ENCODE peak calls at places on chromosomes 5 and 9, in four cellular contexts. B is nephron progenitor cell, I is MM.1S, N is cardiac fibroblast. Z is an unnamed sample.

GRCh38 chr5:38621840-38622513 is 65.5 kb upstream of the LIFR start:
- DNase-seq in B (no peak), N (no peak), I (no peak), Z (no peak)

GRCh38 chr9:111163738-111164399 is 125.6 kb upstream of the LPAR1 start:
- DNase-seq in N (peak), I (no peak), B (no peak), Z (no peak)

GRCh38 chr9:88653926-88654325 is 118.9 kb downstream of the NXNL2 start:
- DNase-seq in B (no peak), N (peak), I (no peak), Z (no peak)

GRCh38 chr5:163631846-163632245 is 126.4 kb downstream of the MAT2B start:
- DNase-seq in N (no peak), I (no peak), B (no peak), Z (no peak)

GRCh38 chr5:136007271-136007670 is 21.5 kb upstream of the TGFBI start:
- DNase-seq in B (no peak), I (no peak), N (peak), Z (no peak)

GRCh38 chr9:16924311-16924915 is 53.9 kb upstream of the BNC2 start:
- DNase-seq in B (no peak), N (no peak), I (no peak), Z (no peak)

GRCh38 chr5:60727032-60727431 is 27.1 kb upstream of the DEPDC1B start:
- DNase-seq in B (no peak), N (no peak), I (no peak), Z (no peak)

GRCh38 chr9:106875548-106875947 is 12.6 kb downstream of the ZNF462 start:
- DNase-seq in N (peak), I (no peak), B (no peak), Z (no peak)

GRCh38 chr5:72079288-72079687 is 28.0 kb upstream of the MAP1B start:
- DNase-seq in B (peak), I (no peak), N (no peak), Z (no peak)

GRCh38 chr5:68187268-68188055 is 28.1 kb upstream of the PIK3R1 start:
- DNase-seq in N (peak), I (no peak), B (peak), Z (peak)

GRCh38 chr5:149962040-149962439 is 1.5 kb downstream of the SLC26A2 start:
- DNase-seq in N (peak), B (no peak), I (peak), Z (no peak)

GRCh38 chr5:76256116-76256889 is 146.8 kb upstream of the IQGAP2 start:
- DNase-seq in I (peak), N (peak), B (peak), Z (peak)

GRCh38 chr5:37047947-37048346 is 171.4 kb downstream of the NIPBL start:
- DNase-seq in I (no peak), B (no peak), N (no peak), Z (no peak)

GRCh38 chr5:111394580-111394979 is 117.8 kb downstream of the STARD4 start:
- DNase-seq in B (no peak), I (no peak), N (peak), Z (no peak)

GRCh38 chr5:56128166-56128565 is 105.0 kb downstream of the ANKRD55 start:
- DNase-seq in B (no peak), I (no peak), N (no peak), Z (no peak)

GRCh38 chr5:126967808-126968466 is 62.4 kb downstream of the MARCHF3 start:
- DNase-seq in N (no peak), I (no peak), B (no peak), Z (no peak)

GRCh38 chr9:95138474-95138873 is 179.0 kb downstream of the FANCC start:
- DNase-seq in B (no peak), N (no peak), I (no peak), Z (no peak)

Z was measured in sigmoid colon.